ENCODE peak calls at places on chromosomes 5 and 9, in five cellular contexts. M is mucosa of descending colon, W is PC-3, P is kidney, I is neural progenitor cell. J is an unnamed sample.

GRCh38 chr5:177304392-177305119 is 957 bp downstream of the PRELID1 start:
- DNase-seq in M (peak), P (no peak), W (peak), I (no peak), J (no peak)

GRCh38 chr9:10268500-10269485 is 344.0 kb downstream of the PTPRD start:
- DNase-seq in W (peak), I (peak), P (no peak), M (no peak), J (no peak)

GRCh38 chr5:54263447-54263846 is 46.9 kb downstream of the ARL15 start:
- DNase-seq in P (no peak), I (no peak), M (no peak), W (no peak), J (no peak)

GRCh38 chr5:55062039-55062779 is 38.2 kb downstream of the GZMK start:
- DNase-seq in M (peak), I (no peak), W (peak), P (peak), J (no peak)

GRCh38 chr5:150258126-150258525 is 31.4 kb downstream of the CAMK2A start:
- DNase-seq in P (no peak), W (no peak), I (peak), M (no peak), J (no peak)

GRCh38 chr9:37971107-37971459 is 67.2 kb upstream of the SLC25A51 start:
- DNase-seq in P (peak), I (no peak), M (peak), W (peak), J (no peak)

GRCh38 chr5:149654282-149654681 is 73.0 kb downstream of the ARHGEF37 start:
- DNase-seq in P (no peak), I (peak), M (no peak), W (no peak), J (no peak)

GRCh38 chr5:34483442-34484033 is 172.6 kb upstream of the RAI14 start:
- DNase-seq in I (peak), P (no peak), M (no peak), W (no peak), J (no peak)

GRCh38 chr9:71767421-71768321 is 642 bp downstream of the CEMIP2 start:
- DNase-seq in I (peak), W (no peak), P (peak), M (peak), J (no peak)

GRCh38 chr9:69250681-69251080 is 74.3 kb upstream of the ENTREP1 start:
- DNase-seq in M (no peak), W (no peak), I (no peak), P (no peak), J (no peak)
- H3K4me3 ChIP-seq in M (no peak), W (no peak), I (no peak), P (no peak), J (no peak)

DNA sequence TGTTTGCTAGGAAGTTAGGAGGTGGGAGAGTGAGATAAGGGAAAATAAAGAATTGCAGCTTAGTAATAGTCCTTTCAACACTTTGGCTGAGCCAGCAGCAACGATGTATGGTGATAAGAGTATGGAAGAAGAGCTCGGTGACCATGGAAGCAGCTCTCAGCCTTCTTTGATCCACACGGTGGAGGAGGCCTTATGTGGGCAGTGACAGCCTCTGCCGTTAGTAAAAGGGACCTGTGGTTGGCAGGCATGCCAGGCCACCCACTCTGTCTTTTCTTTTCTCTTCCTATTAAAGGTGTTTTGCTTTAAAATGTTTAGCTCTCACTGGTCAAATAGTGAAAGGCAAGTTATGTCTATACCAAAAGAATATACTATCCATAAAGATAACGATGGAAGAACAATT is 7.7 kb downstream of the RGS7BP start:
- DNase-seq in P (no peak), M (no peak), I (no peak), W (no peak), J (no peak)
- H3K4me3 ChIP-seq in P (no peak), M (no peak), I (no peak), W (no peak), J (no peak)

GRCh38 chr9:96411129-96411820 is 6.9 kb downstream of the ZNF367 start:
- DNase-seq in P (no peak), I (no peak), M (no peak), W (no peak), J (no peak)
- H3K4me3 ChIP-seq in P (no peak), I (no peak), M (no peak), W (no peak), J (no peak)

DNA sequence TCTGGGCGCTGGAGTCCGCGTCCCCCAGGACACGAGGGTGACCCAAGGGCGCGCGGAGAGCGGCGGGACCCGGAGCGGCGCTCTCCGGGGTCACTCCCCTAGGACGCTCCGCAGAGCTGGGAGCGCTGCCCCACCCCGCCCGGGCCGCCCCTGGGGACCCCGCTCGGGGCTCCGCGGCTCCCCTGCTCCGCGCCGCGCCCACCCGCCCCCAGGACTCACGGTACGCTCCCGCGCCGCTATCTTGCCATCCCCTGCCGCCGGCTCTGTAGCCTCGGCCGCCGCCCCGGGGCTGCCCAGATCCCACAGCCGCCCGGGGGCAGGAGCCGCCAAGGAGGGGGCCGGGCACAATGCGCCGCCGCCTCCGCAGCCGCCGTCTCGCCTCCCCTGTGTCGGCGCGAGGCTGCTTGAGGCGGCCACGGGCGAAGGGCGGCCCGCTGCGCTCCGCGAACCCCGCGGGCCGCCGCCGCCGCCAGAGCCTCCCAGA is 289 bp downstream of the LIFR start:
- DNase-seq in W (no peak), P (peak), M (peak), I (no peak), J (no peak)
- H3K4me3 ChIP-seq in W (peak), P (peak), M (peak), I (peak), J (peak)

GRCh38 chr9:131611586-131611985 is 66.3 kb downstream of the PRRT1B start:
- DNase-seq in W (no peak), M (no peak), P (no peak), I (no peak), J (no peak)

GRCh38 chr9:131613921-131614320 is 68.6 kb downstream of the PRRT1B start:
- DNase-seq in W (no peak), I (no peak), P (no peak), M (no peak), J (no peak)

GRCh38 chr9:131612851-131613250 is 67.5 kb downstream of the PRRT1B start:
- DNase-seq in W (no peak), P (no peak), M (no peak), I (no peak), J (no peak)

GRCh38 chr9:131614340-131614739 is 69.0 kb downstream of the PRRT1B start:
- DNase-seq in M (no peak), I (no peak), P (no peak), W (no peak), J (no peak)

DNA sequence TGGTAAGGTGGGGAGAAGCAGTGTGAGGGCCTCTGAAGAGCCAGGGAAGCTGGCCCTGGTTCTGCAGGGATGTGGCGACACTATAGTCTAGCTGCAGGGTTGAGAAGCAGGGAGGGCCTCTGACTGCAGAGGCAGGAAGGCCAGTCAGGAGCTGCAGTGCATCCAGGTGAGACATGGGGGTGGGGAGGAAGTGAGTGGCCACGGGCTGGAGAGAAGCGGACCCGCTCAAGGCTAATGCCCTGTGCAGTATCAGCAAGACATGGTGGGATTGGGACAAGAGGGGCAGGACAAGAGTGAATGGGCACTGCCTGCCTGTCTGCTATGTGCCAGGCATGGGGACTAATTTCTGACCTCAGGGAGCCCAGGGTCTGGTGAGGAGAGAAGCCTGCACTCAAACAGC is 68.0 kb downstream of the PRRT1B start:
- DNase-seq in M (no peak), P (no peak), I (no peak), W (no peak), J (no peak)
- H3K4me3 ChIP-seq in M (no peak), P (no peak), I (no peak), W (no peak), J (no peak)

GRCh38 chr9:5511935-5512580 is 1.7 kb downstream of the PDCD1LG2 start:
- DNase-seq in M (no peak), I (no peak), P (no peak), W (no peak), J (no peak)
- H3K4me3 ChIP-seq in M (no peak), I (no peak), P (no peak), W (peak), J (no peak)

GRCh38 chr5:59037453-59038168 is 454.7 kb downstream of the RAB3C start:
- DNase-seq in I (no peak), M (no peak), P (no peak), W (no peak), J (no peak)
- H3K4me3 ChIP-seq in I (no peak), M (no peak), P (no peak), W (peak), J (peak)